ENCODE peak calls at places on chromosomes 6 and 20, in seven cellular contexts. E is mucosa of gallbladder; C is activated T-helper 9 cell treated with anti-CD3 and anti-CD28 coated beads, Interleukin-2, amount 50 U/mL, for 16 hours; G is activated gamma-delta T cell treated with Interleukin-2 at 50 U/mL for 16 hours; V is stimulated activated CD4-positive, alpha-beta T cell treated with anti-CD3 and anti-CD28 coated beads, Interleukin-15, amount 100 ng/mL, for 1 hour; P is iPS DF 19.7; B is GOT3. Z is an unnamed sample.

GRCh38 chr20:45456632-45457031 is 12.9 kb upstream of the WFDC2 start:
- DNase-seq in E (peak), C (no peak), G (peak), V (no peak), P (no peak), B (no peak), Z (peak)

GRCh38 chr20:61814244-61814643 is 251.4 kb downstream of the TAF4 start:
- DNase-seq in E (no peak), C (no peak), G (no peak), V (no peak), P (no peak), B (no peak), Z (no peak)

GRCh38 chr6:154292855-154293519 is 63.6 kb downstream of the IPCEF1 start:
- DNase-seq in E (no peak), C (no peak), G (no peak), V (no peak), P (no peak), B (no peak), Z (no peak)

GRCh38 chr6:156427345-156427744 is 349.8 kb upstream of the ARID1B start:
- DNase-seq in E (no peak), C (no peak), G (no peak), V (no peak), P (no peak), B (no peak), Z (no peak)

GRCh38 chr6:14770040-14770439 is 475.8 kb upstream of the JARID2 start:
- DNase-seq in E (no peak), C (no peak), G (no peak), V (no peak), P (no peak), B (no peak), Z (no peak)

GRCh38 chr20:63141531-63141930 is 74.4 kb downstream of the YTHDF1 start:
- DNase-seq in E (no peak), C (no peak), G (no peak), V (no peak), P (no peak), B (no peak), Z (no peak)

GRCh38 chr6:34390531-34391013 is 1.9 kb downstream of the NUDT3 start:
- DNase-seq in E (no peak), C (no peak), G (no peak), V (no peak), P (no peak), B (no peak), Z (no peak)

GRCh38 chr6:162195441-162195840 is 532.1 kb downstream of the PRKN start:
- DNase-seq in E (no peak), C (no peak), G (no peak), V (no peak), P (no peak), B (no peak), Z (no peak)

GRCh38 chr6:63448229-63448628 is 124.1 kb upstream of the LOC128125822 start:
- DNase-seq in E (no peak), C (no peak), G (no peak), V (no peak), P (no peak), B (no peak), Z (no peak)

GRCh38 chr6:26218824-26219223 is 131.6 kb downstream of the HFE start:
- DNase-seq in E (no peak), C (no peak), G (no peak), V (no peak), P (no peak), B (no peak), Z (no peak)

GRCh38 chr6:52595000-52595795 is 18.3 kb upstream of the TRAM2 start:
- DNase-seq in E (no peak), C (no peak), G (no peak), V (no peak), P (no peak), B (no peak), Z (peak)

GRCh38 chr6:12007915-12008286 is 4.2 kb upstream of the HIVEP1 start:
- DNase-seq in E (no peak), C (no peak), G (no peak), V (no peak), P (no peak), B (no peak), Z (no peak)

GRCh38 chr6:144683216-144684070 is 398.3 kb downstream of the UTRN start:
- DNase-seq in E (no peak), C (no peak), G (no peak), V (no peak), P (no peak), B (no peak), Z (no peak)

GRCh38 chr20:18057106-18057993 is at the start of gene OVOL2:
- DNase-seq in E (peak), C (no peak), G (no peak), V (no peak), P (no peak), B (no peak), Z (peak)

GRCh38 chr6:156109713-156110112 is 654.1 kb upstream of the NOX3 start:
- DNase-seq in E (no peak), C (no peak), G (no peak), V (no peak), P (no peak), B (no peak), Z (no peak)

GRCh38 chr6:132053523-132053922 is 102.4 kb upstream of the CCN2 start:
- DNase-seq in E (no peak), C (no peak), G (no peak), V (no peak), P (no peak), B (no peak), Z (no peak)

GRCh38 chr6:12132351-12133222 is 120.5 kb downstream of the HIVEP1 start:
- DNase-seq in E (no peak), C (no peak), G (no peak), V (no peak), P (no peak), B (no peak), Z (no peak)

GRCh38 chr20:36613974-36614373 is 8.4 kb downstream of the RAB5IF start:
- DNase-seq in E (peak), C (no peak), G (no peak), V (no peak), P (no peak), B (no peak), Z (no peak)

GRCh38 chr20:46698788-46699187 is 9.5 kb upstream of the TP53RK start:
- DNase-seq in E (no peak), C (no peak), G (no peak), V (no peak), P (no peak), B (no peak), Z (no peak)

GRCh38 chr20:62628691-62629090 is 13.6 kb upstream of the SLCO4A1 start:
- DNase-seq in E (no peak), C (no peak), G (no peak), V (no peak), P (no peak), B (no peak), Z (no peak)

GRCh38 chr6:46023216-46023915 is 7.7 kb upstream of the CLIC5 start:
- DNase-seq in E (no peak), C (no peak), G (no peak), V (no peak), P (no peak), B (no peak), Z (no peak)

GRCh38 chr6:128438311-128438916 is 82.0 kb downstream of the PTPRK start:
- DNase-seq in E (no peak), C (no peak), G (no peak), V (no peak), P (no peak), B (no peak), Z (no peak)

GRCh38 chr20:58150772-58151171 is 77.7 kb downstream of the ANKRD60 start:
- DNase-seq in E (peak), C (no peak), G (no peak), V (no peak), P (peak), B (no peak), Z (no peak)

GRCh38 chr20:63234693-63235398 is 859 bp upstream of the BIRC7 start:
- DNase-seq in E (no peak), C (no peak), G (no peak), V (no peak), P (no peak), B (no peak), Z (peak)

GRCh38 chr6:35260642-35261570 is 1.4 kb downstream of the ZNF76 start:
- DNase-seq in E (no peak), C (no peak), G (no peak), V (no peak), P (no peak), B (no peak), Z (no peak)

GRCh38 chr6:43107344-43108062 is 31.4 kb downstream of the PTK7 start:
- DNase-seq in E (no peak), C (no peak), G (no peak), V (no peak), P (no peak), B (no peak), Z (no peak)

Z was measured in GM20000.